ENCODE peak calls at places on chromosomes 11 and 22, in four cellular contexts. X, S, I and A are unnamed samples.

GRCh38 chr11:61577383-61578118 is 3.3 kb downstream of the SYT7 start:
- DNase-seq in X (no peak), S (no peak), I (no peak), A (peak; percentile 89)

GRCh38 chr11:70082829-70083228 is 4.7 kb downstream of the ANO1 start:
- DNase-seq in X (no peak), S (no peak), I (no peak), A (peak; percentile 70)

GRCh38 chr11:42407379-42407778 is 904.4 kb upstream of the API5 start:
- DNase-seq in X (no peak), S (no peak), I (no peak), A (peak; percentile 96)

GRCh38 chr11:64877390-64878222 is 815 bp downstream of the EHD1 start:
- DNase-seq in X (peak; percentile 55), S (peak; percentile 81), I (no peak), A (peak; percentile 62)

GRCh38 chr11:12968836-12969235 is 40.3 kb upstream of the RASSF10 start:
- DNase-seq in X (no peak), S (no peak), I (no peak), A (no peak)

GRCh38 chr11:2799881-2800654 is 85.5 kb downstream of the CDKN1C start:
- DNase-seq in X (peak; percentile 39), S (peak; percentile 61), I (peak; percentile 9), A (peak; percentile 30)

GRCh38 chr22:33756508-33756949 is 163.7 kb downstream of the LARGE1 start:
- DNase-seq in X (no peak), S (no peak), I (no peak), A (peak; percentile 76)

GRCh38 chr11:28773606-28774005 is 665.4 kb downstream of the METTL15 start:
- DNase-seq in X (no peak), S (no peak), I (no peak), A (peak; percentile 46)

DNA sequence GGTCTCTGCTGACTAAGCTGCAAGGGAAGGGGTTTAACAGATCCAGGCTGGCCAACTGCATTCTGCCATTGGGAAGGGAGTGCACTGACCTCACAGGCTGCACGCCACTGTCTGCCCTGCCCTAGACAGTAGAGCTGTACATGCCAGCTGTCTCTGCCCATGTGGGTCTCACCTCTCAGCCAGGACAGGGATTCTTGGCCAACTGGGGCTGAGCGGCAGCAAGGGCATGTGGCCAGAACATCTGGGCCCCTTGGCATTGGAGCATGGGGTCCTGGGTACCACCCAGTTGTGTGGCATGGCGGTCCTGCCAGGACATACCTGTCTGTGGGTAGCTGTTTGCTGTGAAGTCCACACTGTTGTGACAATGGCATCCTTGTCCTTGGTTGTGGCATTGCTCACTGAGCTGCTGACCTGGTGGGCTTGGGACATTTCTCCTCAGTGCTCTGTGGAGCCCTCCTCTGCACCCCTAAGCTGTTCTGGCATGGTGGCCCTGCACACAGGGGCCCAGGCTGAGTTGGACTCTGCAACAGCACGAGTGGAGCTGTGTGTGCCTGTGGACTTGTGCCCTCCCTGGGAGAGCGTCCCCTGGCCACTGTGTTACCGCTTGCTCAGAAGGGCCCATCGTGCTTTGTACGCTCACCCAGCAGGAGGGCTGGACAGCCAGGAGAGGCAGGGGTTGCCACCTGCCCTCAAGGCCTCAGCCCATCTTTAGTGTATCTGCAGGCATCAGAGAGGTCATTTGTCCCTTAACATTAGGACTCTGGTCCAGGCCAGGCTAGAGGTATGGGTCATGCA is 46.7 kb downstream of the MED15 start:
- DNase-seq in X (no peak), S (peak; percentile 64), I (no peak), A (no peak)
- H3K4me1 ChIP-seq in X (peaks cover 27% of the 10 kb centered on the region), S (peaks cover 94% of the 10 kb centered on the region), I (peaks cover 47% of the 10 kb centered on the region), A (no peaks in the 10 kb centered on the region)

GRCh38 chr11:404551-405264 is 10.1 kb downstream of the SIGIRR start:
- DNase-seq in X (peak; percentile 52), S (peak; percentile 74), I (no peak), A (no peak)

GRCh38 chr11:406796-407650 is 7.8 kb downstream of the SIGIRR start:
- DNase-seq in X (peak; percentile 94), S (peak; percentile 98), I (peak; percentile 50), A (peak; percentile 96)

GRCh38 chr11:407651-408080 is 7.1 kb downstream of the SIGIRR start:
- DNase-seq in X (no peak), S (no peak), I (no peak), A (no peak)

GRCh38 chr11:405323-405975 is 9.3 kb downstream of the SIGIRR start:
- DNase-seq in X (peak; percentile 87), S (no peak), I (no peak), A (no peak)

DNA sequence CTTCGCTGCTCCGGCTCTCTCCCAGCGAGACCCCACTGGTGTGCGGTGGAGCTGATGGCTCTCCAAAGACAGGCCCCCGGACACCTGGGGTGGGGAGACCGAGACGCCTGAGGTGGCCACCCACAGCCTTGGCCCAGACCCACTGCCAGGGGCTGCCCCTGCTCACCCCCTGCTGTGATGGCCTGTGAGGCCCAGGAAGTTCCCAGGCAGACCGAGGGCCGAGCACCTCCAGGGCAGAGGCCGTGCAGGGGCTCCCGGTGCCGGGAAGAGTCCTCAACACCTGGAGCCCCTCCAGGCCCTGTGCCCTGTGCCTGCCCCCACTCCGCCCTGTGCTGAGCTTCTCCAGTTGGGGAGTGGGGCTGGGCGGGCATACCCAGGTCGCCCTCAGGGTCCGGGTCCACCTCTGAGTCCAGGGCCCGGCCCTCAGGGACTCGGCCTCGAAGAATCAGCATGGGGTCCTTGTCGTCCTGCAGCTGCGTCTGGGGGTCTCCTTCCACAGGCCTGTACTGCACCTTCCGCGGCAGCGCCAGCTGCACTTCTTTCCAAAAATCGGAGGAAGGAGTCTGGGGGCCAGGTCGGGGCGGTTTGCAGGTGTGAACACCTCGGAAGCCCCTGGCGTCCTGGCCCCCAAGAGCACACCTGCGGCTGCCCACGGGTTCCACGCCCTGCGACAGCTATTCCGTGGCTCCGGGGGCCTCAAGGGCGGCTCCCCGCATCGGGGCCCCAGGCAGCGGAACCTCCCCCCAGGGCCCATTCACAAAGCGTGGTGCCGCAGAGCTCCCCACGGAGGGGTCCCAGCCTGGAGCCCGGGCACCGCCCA is 8.6 kb downstream of the SIGIRR start:
- DNase-seq in X (peak; percentile 63), S (no peak), I (no peak), A (no peak)
- TF ChIP-seq CTCF in X (no peak), S (no peak), I (no peak), A (no peak)

GRCh38 chr22:47446331-47446730 is 683.9 kb downstream of the TBC1D22A start:
- DNase-seq in X (no peak), S (no peak), I (no peak), A (no peak)
- H3K9me3 ChIP-seq in X (no peaks in the 10 kb centered on the region), S (peaks cover 27% of the 10 kb centered on the region), I (no peaks in the 10 kb centered on the region), A (peaks cover 56% of the 10 kb centered on the region)

GRCh38 chr22:22318723-22319465 is 74.3 kb downstream of the VPREB1 start:
- DNase-seq in X (no peak), S (no peak), I (no peak), A (no peak)

GRCh38 chr22:22316589-22316988 is 72.0 kb downstream of the VPREB1 start:
- DNase-seq in X (no peak), S (no peak), I (no peak), A (peak; percentile 78)
- H3K4me1 ChIP-seq in X (no peaks in the 10 kb centered on the region), S (no peaks in the 10 kb centered on the region), I (no peaks in the 10 kb centered on the region), A (peaks cover 17% of the 10 kb centered on the region)